ENCODE peak calls at places on chromosomes 3 and 15, in six cellular contexts. T is breast epithelium, K is mucosa of descending colon, E is SJSA1, J is testis, Y is BJ. L is an unnamed sample.

GRCh38 chr15:70142322-70143191 is 44.8 kb upstream of the TLE3 start:
- DNase-seq in T (no peak), K (no peak), E (peak; percentile 37), J (peak; percentile 80), Y (no peak), L (no peak)

GRCh38 chr3:30941342-30941741 is 46.9 kb upstream of the GADL1 start:
- DNase-seq in T (no peak), K (no peak), E (no peak), J (no peak), Y (no peak), L (no peak)

GRCh38 chr15:63891079-63891762 is 57.5 kb upstream of the HERC1 start:
- DNase-seq in T (peak; percentile 56), K (peak; percentile 88), E (peak; percentile 59), J (peak; percentile 91), Y (no peak), L (no peak)

GRCh38 chr3:197154-197855 is 742 bp downstream of the CHL1 start:
- DNase-seq in T (no peak), K (peak; percentile 24), E (no peak), J (peak; percentile 27), Y (no peak), L (no peak)

GRCh38 chr15:62415498-62415897 is 250.4 kb upstream of the C2CD4B start:
- DNase-seq in T (no peak), K (no peak), E (no peak), J (no peak), Y (no peak), L (no peak)

GRCh38 chr3:150721285-150722130 is 17.8 kb upstream of the ERICH6 start:
- DNase-seq in T (no peak), K (no peak), E (peak; percentile 58), J (no peak), Y (no peak), L (no peak)

GRCh38 chr3:59771760-59772159 is 721.9 kb upstream of the CFAP20DC start:
- DNase-seq in T (no peak), K (no peak), E (peak; percentile 72), J (no peak), Y (peak; percentile 81), L (peak; percentile 63)

GRCh38 chr3:40968666-40969065 is 230.6 kb upstream of the CTNNB1 start:
- DNase-seq in T (no peak), K (no peak), E (no peak), J (no peak), Y (no peak), L (no peak)

GRCh38 chr15:48052871-48053383 is 67.9 kb upstream of the SLC24A5 start:
- DNase-seq in T (no peak), K (no peak), E (no peak), J (peak; percentile 24), Y (no peak), L (no peak)

GRCh38 chr3:16318216-16318615 is 53.2 kb downstream of the OXNAD1 start:
- DNase-seq in T (no peak), K (no peak), E (no peak), J (no peak), Y (no peak), L (no peak)

DNA sequence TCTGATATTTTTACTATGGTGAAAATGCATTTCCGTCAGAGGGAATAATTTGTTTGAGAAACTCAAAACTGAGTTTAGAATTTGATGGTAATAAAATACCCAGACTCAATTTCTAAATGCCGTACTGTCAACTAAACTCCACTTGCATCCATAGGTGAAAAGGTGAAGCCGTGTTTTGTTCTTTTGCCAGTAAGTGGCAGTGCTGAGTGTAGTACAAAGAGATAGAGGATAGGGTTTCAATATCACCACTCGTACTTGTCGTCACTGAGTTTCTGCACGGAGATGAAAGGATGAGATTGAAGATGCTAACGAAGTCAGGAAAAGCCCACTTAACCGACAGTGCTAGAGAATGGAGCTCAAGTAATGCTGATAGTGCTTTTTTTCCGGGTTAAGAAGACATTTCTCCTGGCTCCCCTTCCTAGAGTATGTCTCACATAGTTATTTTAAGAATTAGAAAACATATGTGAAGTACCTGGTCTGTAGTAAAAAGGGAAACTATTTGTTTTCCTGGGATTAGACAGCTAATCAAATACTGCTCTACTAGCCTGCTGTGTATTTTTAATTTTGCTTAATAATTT is 345.1 kb downstream of the IL5RA start:
- DNase-seq in T (no peak), K (no peak), E (no peak), J (peak; percentile 21), Y (no peak), L (no peak)
- H3K4me3 ChIP-seq in T (no peak overlapping the region), K (no peak overlapping the region), E (no peak overlapping the region), J (no peak overlapping the region), Y (no peak overlapping the region), L (no peak overlapping the region)

DNA sequence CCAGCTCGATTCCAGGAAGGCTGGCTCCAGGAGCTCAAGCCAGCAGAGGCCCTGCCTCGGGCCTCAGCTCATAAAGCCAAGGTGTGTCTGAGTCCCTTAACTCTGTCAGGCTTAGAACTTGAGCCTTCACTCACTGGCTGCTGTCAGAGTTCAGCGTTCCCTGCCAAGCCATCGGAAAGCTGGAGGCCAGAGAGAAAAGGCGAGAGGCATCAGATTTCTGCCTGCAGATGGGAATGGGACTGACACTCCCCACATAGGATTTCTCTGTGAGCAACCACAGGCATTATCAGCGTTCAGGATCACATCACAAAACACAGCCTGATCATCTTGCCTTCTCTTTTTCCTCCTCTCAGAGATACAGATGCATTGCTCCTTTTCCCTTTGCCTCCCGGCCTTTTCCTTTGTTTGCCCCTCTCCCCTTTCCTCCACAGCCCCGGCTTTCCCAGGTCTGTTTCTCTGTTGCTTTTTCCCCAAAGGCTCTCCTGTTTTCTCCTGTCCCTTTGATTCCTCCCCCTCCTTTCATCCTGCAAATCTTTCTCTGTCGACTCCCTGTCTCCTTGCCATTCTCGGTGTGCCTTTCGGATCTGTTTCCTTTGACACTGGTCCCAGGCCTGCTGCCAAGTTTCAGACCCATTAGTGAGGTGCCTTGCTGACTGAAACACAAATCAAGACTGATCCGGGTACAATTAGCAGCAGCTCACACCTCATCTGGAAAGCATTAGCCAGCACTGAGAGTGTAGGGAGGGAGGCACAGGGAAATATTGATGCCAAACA is 44.5 kb upstream of the BOC start:
- DNase-seq in T (peak; percentile 56), K (peak; percentile 51), E (no peak), J (peak; percentile 45), Y (peak; percentile 78), L (peak; percentile 61)
- H3K4me3 ChIP-seq in T (no peak overlapping the region), K (no peak overlapping the region), E (no peak overlapping the region), J (no peak overlapping the region), Y (no peak overlapping the region), L (no peak overlapping the region)

DNA sequence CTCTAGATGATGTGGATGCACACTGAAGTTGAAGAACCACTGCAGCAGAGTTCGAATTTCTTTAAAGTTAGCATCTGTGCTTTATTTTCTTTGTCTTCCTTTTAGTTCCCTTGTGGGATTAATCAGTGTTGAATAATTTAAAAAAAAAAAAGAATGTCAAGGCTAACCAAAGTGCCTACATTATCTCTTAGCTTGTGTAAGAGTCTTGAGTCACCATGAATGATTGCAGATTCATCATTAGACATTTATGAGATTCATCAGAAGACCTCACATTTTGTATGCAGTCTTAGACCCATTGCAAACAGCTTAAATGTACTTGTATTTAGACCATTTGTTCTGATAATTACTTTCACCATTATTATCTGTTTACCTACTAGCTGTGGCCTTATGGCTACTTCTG is 182.2 kb downstream of the FNDC3B start:
- DNase-seq in T (no peak), K (no peak), E (no peak), J (no peak), Y (peak; percentile 65), L (peak; percentile 53)
- H3K4me3 ChIP-seq in T (no peak overlapping the region), K (no peak overlapping the region), E (no peak overlapping the region), J (no peak overlapping the region), Y (no peak overlapping the region), L (no peak overlapping the region)

GRCh38 chr3:32843504-32844321 is 25.9 kb downstream of the TRIM71 start:
- DNase-seq in T (no peak), K (no peak), E (no peak), J (no peak), Y (no peak), L (no peak)

GRCh38 chr3:32841341-32841740 is 23.5 kb downstream of the TRIM71 start:
- DNase-seq in T (no peak), K (no peak), E (no peak), J (no peak), Y (no peak), L (no peak)

GRCh38 chr3:32842531-32842931 is 24.7 kb downstream of the TRIM71 start:
- DNase-seq in T (no peak), K (peak; percentile 33), E (no peak), J (no peak), Y (no peak), L (no peak)

GRCh38 chr3:32842987-32843386 is 25.2 kb downstream of the TRIM71 start:
- DNase-seq in T (no peak), K (no peak), E (no peak), J (no peak), Y (no peak), L (no peak)

DNA sequence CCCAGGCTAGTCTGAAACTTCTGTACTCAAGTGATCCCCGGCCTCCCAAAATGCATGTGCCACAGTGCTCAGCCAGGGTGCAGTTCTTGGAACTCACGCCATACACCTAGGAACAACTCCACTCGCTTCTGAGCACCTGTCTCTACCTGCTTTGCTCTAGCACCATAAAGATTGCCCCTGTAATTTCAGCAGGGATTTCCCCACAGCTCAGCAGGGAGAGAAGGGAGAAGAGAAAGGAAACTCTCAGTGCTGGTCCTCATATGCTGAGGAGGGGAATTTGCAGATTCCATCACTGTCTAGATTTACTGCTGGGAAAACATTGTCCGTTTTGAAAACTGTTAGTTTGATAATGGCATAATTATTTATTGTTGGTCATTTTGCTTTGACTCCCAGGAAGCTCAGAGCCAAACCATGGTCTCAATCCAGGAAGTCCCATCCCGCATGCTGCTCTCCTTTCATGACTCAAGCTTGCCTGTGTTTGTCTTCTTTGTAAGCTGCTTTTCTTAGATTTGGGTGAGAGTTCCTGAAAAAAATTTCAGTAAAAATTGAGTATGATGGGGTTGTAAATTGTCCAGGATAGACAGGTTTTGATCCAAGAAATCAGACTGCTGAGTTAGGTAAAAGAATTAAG is 24.2 kb downstream of the TRIM71 start:
- DNase-seq in T (no peak), K (no peak), E (no peak), J (no peak), Y (no peak), L (no peak)
- H3K4me3 ChIP-seq in T (no peak overlapping the region), K (no peak overlapping the region), E (no peak overlapping the region), J (no peak overlapping the region), Y (no peak overlapping the region), L (no peak overlapping the region)

GRCh38 chr3:77372634-77373346 is 332.9 kb downstream of the ROBO2 start:
- DNase-seq in T (no peak), K (no peak), E (no peak), J (no peak), Y (no peak), L (no peak)
- H3K4me3 ChIP-seq in T (no peak overlapping the region), K (no peak overlapping the region), E (no peak overlapping the region), J (no peak overlapping the region), Y (no peak overlapping the region), L (no peak overlapping the region)

GRCh38 chr15:55108448-55108847 is 88.3 kb downstream of the RSL24D1 start:
- DNase-seq in T (no peak), K (no peak), E (no peak), J (no peak), Y (no peak), L (no peak)
- H3K4me3 ChIP-seq in T (no peak overlapping the region), K (no peak overlapping the region), E (no peak overlapping the region), J (no peak overlapping the region), Y (no peak overlapping the region), L (no peak overlapping the region)

L was measured in skeletal muscle cell.